ENCODE peak calls at places on chromosomes 4 and X, in six cellular contexts. Z is right lobe of liver, S is EH, Q is mammary epithelial cell, O is mucosa of gallbladder, I is kidney tubule cell. Y is an unnamed sample.

GRCh38 chrX:150446995-150447394 is 83.9 kb downstream of the MAMLD1 start:
- DNase-seq in Z (no peak), S (peak; percentile 52), Q (no peak), O (no peak), I (no peak), Y (peak; percentile 37)

GRCh38 chr4:4386736-4387392 is at the start of gene NSG1:
- DNase-seq in Z (peak; percentile 54), S (peak; percentile 22), Q (peak; percentile 58), O (no peak), I (peak; percentile 10), Y (peak; percentile 27)

GRCh38 chr4:8913121-8913857 is 41.6 kb upstream of the HMX1 start:
- DNase-seq in Z (peak; percentile 42), S (no peak), Q (no peak), O (no peak), I (no peak), Y (no peak)

GRCh38 chr4:119825696-119826095 is 197.1 kb upstream of the PDE5A start:
- DNase-seq in Z (no peak), S (no peak), Q (peak; percentile 1), O (no peak), I (peak; percentile 27), Y (peak; percentile 18)

GRCh38 chrX:27391601-27392000 is 71.5 kb downstream of the PPP4R3C start:
- DNase-seq in Z (no peak), S (no peak), Q (no peak), O (no peak), I (no peak), Y (peak; percentile 23)

GRCh38 chrX:70769659-70770232 is 138.8 kb downstream of the TEX11 start:
- DNase-seq in Z (no peak), S (peak; percentile 0), Q (no peak), O (no peak), I (peak; percentile 84), Y (no peak)

GRCh38 chr4:149700272-149700671 is 115.4 kb downstream of the IQCM start:
- DNase-seq in Z (no peak), S (no peak), Q (no peak), O (no peak), I (no peak), Y (no peak)

GRCh38 chrX:1205681-1206611 is 6.5 kb downstream of the CRLF2 start:
- DNase-seq in Z (no peak), S (peak; percentile 80), Q (peak; percentile 68), O (peak; percentile 71), I (peak; percentile 79), Y (peak; percentile 76)

GRCh38 chrX:85244411-85245210 is 820 bp downstream of the ZNF711 start:
- DNase-seq in Z (no peak), S (peak; percentile 15), Q (peak; percentile 2), O (no peak), I (peak; percentile 29), Y (peak; percentile 18)

GRCh38 chr4:180281726-180282125 is 1961.5 kb upstream of the TENM3 start:
- DNase-seq in Z (no peak), S (no peak), Q (no peak), O (no peak), I (no peak), Y (no peak)

Y was measured in astrocyte.